ENCODE peak calls at places on chromosomes 4 and X, in nine cellular contexts. Y is heart right ventricle, P is mammary epithelial cell, K is esophagus squamous epithelium, G is OCI-M1, U is NCI-H1092 treated with DMSO at 0.1 percent for 48 hours, Z is MCF 10A, M is fibroblast of the conjunctiva, V is A172. I is an unnamed sample.

GRCh38 chrX:111467896-111468295 is 43.5 kb upstream of the SERTM2 start:
- DNase-seq in G (no peak), V (no peak), Z (no peak), U (peak; percentile 29), K (no peak), P (no peak), M (no peak), Y (peak; percentile 5), I (peak; percentile 14)

GRCh38 chrX:22800360-22800759 is 199.4 kb upstream of the DDX53 start:
- DNase-seq in U (no peak), M (peak; percentile 67), Y (no peak), Z (peak; percentile 79), K (no peak), P (peak; percentile 74), V (peak; percentile 90), G (peak; percentile 91), I (peak; percentile 93)

GRCh38 chr4:138224614-138225013 is 17.5 kb downstream of the SLC7A11 start:
- DNase-seq in V (no peak), M (no peak), P (no peak), U (no peak), K (no peak), Z (no peak), Y (no peak), G (no peak), I (no peak)

GRCh38 chr4:169795585-169795984 is 37.8 kb upstream of the HPF1 start:
- DNase-seq in K (no peak), Z (peak; percentile 24), V (peak; percentile 71), M (no peak), G (no peak), Y (no peak), P (peak; percentile 59), U (no peak), I (no peak)

GRCh38 chr4:169485791-169486742 is 126.3 kb downstream of the NEK1 start:
- DNase-seq in P (peak; percentile 50), G (peak; percentile 83), M (peak; percentile 39), Z (peak; percentile 66), K (no peak), V (peak; percentile 25), Y (peak; percentile 23), U (peak; percentile 36), I (peak; percentile 42)

GRCh38 chr4:176185068-176185467 is 10.3 kb downstream of the SPATA4 start:
- DNase-seq in U (no peak), K (no peak), G (no peak), V (peak; percentile 8), Y (no peak), Z (peak; percentile 70), P (peak; percentile 66), M (peak; percentile 63), I (peak; percentile 28)

GRCh38 chr4:142663828-142664227 is 182.3 kb downstream of the INPP4B start:
- DNase-seq in Z (no peak), K (no peak), U (no peak), V (no peak), P (no peak), M (no peak), Y (no peak), G (no peak), I (no peak)

GRCh38 chr4:3461515-3462291 is 1.4 kb upstream of the DOK7 start:
- DNase-seq in K (no peak), P (peak; percentile 76), V (peak; percentile 83), Z (peak; percentile 91), Y (peak; percentile 74), G (no peak), M (no peak), U (peak; percentile 29), I (peak; percentile 71)

GRCh38 chrX:130772313-130773140 is 130.5 kb downstream of the ENOX2 start:
- DNase-seq in U (peak; percentile 79), K (no peak), Y (no peak), P (peak; percentile 36), Z (peak; percentile 5), M (no peak), G (peak; percentile 81), V (peak; percentile 31), I (peak; percentile 79)

GRCh38 chr4:55871299-55871800 is 17.9 kb downstream of the EXOC1 start:
- DNase-seq in G (no peak), U (no peak), V (no peak), P (no peak), Y (no peak), Z (no peak), K (no peak), M (no peak), I (no peak)

GRCh38 chr4:159444668-159445067 is 341.8 kb downstream of the RAPGEF2 start:
- DNase-seq in K (no peak), G (peak; percentile 30), P (peak; percentile 60), V (peak; percentile 42), Y (no peak), Z (peak; percentile 59), U (no peak), M (no peak), I (peak; percentile 28)

GRCh38 chr4:150089732-150090131 is 11.5 kb downstream of the DCLK2 start:
- DNase-seq in Z (no peak), V (no peak), K (no peak), U (no peak), M (no peak), P (no peak), G (no peak), Y (no peak), I (no peak)

GRCh38 chrX:150421816-150422215 is 58.7 kb downstream of the MAMLD1 start:
- DNase-seq in Z (peak; percentile 5), Y (peak; percentile 16), G (no peak), K (no peak), V (no peak), U (no peak), P (no peak), M (no peak), I (no peak)

GRCh38 chr4:128186623-128187022 is 101.0 kb downstream of the PGRMC2 start:
- DNase-seq in V (no peak), M (no peak), Y (no peak), P (no peak), U (no peak), Z (no peak), G (no peak), K (no peak), I (no peak)

GRCh38 chr4:101944649-101945048 is 154.1 kb downstream of the BANK1 start:
- DNase-seq in M (no peak), K (no peak), U (no peak), G (no peak), Y (no peak), P (peak; percentile 26), Z (no peak), V (no peak), I (no peak)

GRCh38 chr4:183185018-183185417 is 86.0 kb downstream of the WWC2 start:
- DNase-seq in U (no peak), G (no peak), K (no peak), Z (no peak), M (no peak), V (peak; percentile 49), P (no peak), Y (no peak), I (peak; percentile 47)

GRCh38 chr4:112888617-112889016 is 160.8 kb upstream of the ANK2 start:
- DNase-seq in Y (no peak), P (no peak), K (no peak), V (no peak), Z (no peak), U (no peak), M (no peak), G (no peak), I (no peak)

GRCh38 chr4:8235224-8235623 is 34.3 kb upstream of the HTRA3 start:
- DNase-seq in Z (no peak), Y (no peak), K (no peak), G (no peak), U (no peak), P (no peak), V (no peak), M (no peak), I (no peak)

GRCh38 chrX:129606918-129607317 is 47.8 kb downstream of the APLN start:
- DNase-seq in Z (peak; percentile 71), V (peak; percentile 18), U (peak; percentile 37), K (no peak), M (peak; percentile 38), P (peak; percentile 31), Y (peak; percentile 57), G (peak; percentile 80), I (peak; percentile 24)

GRCh38 chr4:160091631-160092030 is 988.8 kb downstream of the RAPGEF2 start:
- DNase-seq in P (peak; percentile 80), M (no peak), U (no peak), G (no peak), K (no peak), Z (peak; percentile 40), Y (no peak), V (no peak), I (no peak)

GRCh38 chrX:135522878-135523693 is 2.6 kb downstream of the INTS6L start:
- DNase-seq in V (no peak), Y (no peak), U (no peak), M (no peak), Z (no peak), P (no peak), G (peak; percentile 71), K (no peak), I (no peak)

GRCh38 chr4:95118507-95118906 is 360.8 kb downstream of the BMPR1B start:
- DNase-seq in K (no peak), V (no peak), G (no peak), U (no peak), Y (no peak), P (peak; percentile 32), M (no peak), Z (no peak), I (no peak)